ENCODE peak calls at places on chromosomes 1 and 21, in four cellular contexts. E is body of pancreas; W is CD8-positive, alpha-beta memory T cell; Z is CD4-positive, alpha-beta memory T cell. T is an unnamed sample.

GRCh38 chr1:16215882-16216753 is 3.7 kb upstream of the ARHGEF19 start:
- DNase-seq in E (peak; percentile 88), W (peak; percentile 46), Z (peak; percentile 44), T (peak; percentile 26)

GRCh38 chr1:79760521-79760920 is 754.0 kb upstream of the ADGRL4 start:
- DNase-seq in E (no peak), Z (no peak), W (no peak), T (no peak)

GRCh38 chr1:55073187-55073916 is 34.0 kb downstream of the PCSK9 start:
- DNase-seq in Z (no peak), E (no peak), W (no peak), T (no peak)

GRCh38 chr1:84946631-84947030 is 50.3 kb downstream of the MCOLN2 start:
- DNase-seq in E (no peak), W (no peak), Z (no peak), T (no peak)

GRCh38 chr1:6460349-6461236 is 5.4 kb downstream of the TNFRSF25 start:
- DNase-seq in E (no peak), W (peak; percentile 93), Z (peak; percentile 96), T (peak; percentile 98)

GRCh38 chr1:52574594-52574993 is 21.7 kb upstream of the TUT4 start:
- DNase-seq in E (no peak), W (no peak), Z (no peak), T (no peak)

GRCh38 chr1:234545512-234546386 is 64.2 kb downstream of the IRF2BP2 start:
- DNase-seq in E (peak; percentile 73), Z (no peak), W (no peak), T (no peak)

GRCh38 chr1:229117664-229118300 is 153.1 kb upstream of the RAB4A start:
- DNase-seq in E (peak; percentile 93), Z (no peak), W (no peak), T (no peak)

GRCh38 chr1:7430646-7431045 is 340.4 kb upstream of the VAMP3 start:
- DNase-seq in W (no peak), E (no peak), Z (no peak), T (no peak)

GRCh38 chr1:30685796-30686165 is 37.6 kb downstream of the MATN1 start:
- DNase-seq in W (no peak), Z (no peak), E (no peak), T (no peak)

GRCh38 chr21:44383216-44383615 is 29.8 kb downstream of the TRPM2 start:
- DNase-seq in E (no peak), Z (no peak), W (no peak), T (no peak)

GRCh38 chr1:50422946-50423669 is at the start of gene DMRTA2:
- DNase-seq in E (no peak), W (no peak), Z (no peak), T (no peak)

GRCh38 chr1:116855788-116856187 is 53.9 kb upstream of the PTGFRN start:
- DNase-seq in E (no peak), W (no peak), Z (no peak), T (no peak)

GRCh38 chr1:226104671-226105121 is 42.2 kb downstream of the H3-3A start:
- DNase-seq in E (no peak), W (no peak), Z (no peak), T (no peak)

GRCh38 chr1:203046984-203047630 is 20.8 kb downstream of the PPFIA4 start:
- DNase-seq in W (no peak), E (no peak), Z (no peak), T (no peak)

GRCh38 chr1:20682571-20683236 is 21.5 kb upstream of the DDOST start:
- DNase-seq in E (no peak), Z (no peak), W (no peak), T (no peak)

GRCh38 chr1:18114726-18115410 is 7.3 kb downstream of the IGSF21 start:
- DNase-seq in W (no peak), Z (no peak), E (no peak), T (no peak)

GRCh38 chr1:80155371-80155770 is 1148.8 kb upstream of the ADGRL4 start:
- DNase-seq in W (no peak), E (no peak), Z (no peak), T (no peak)

GRCh38 chr1:184759651-184760050 is 5.0 kb upstream of the EDEM3 start:
- DNase-seq in W (no peak), E (no peak), Z (no peak), T (no peak)

GRCh38 chr1:184757891-184758290 is 3.2 kb upstream of the EDEM3 start:
- DNase-seq in E (no peak), Z (no peak), W (no peak), T (no peak)

GRCh38 chr1:184755226-184756065 is 788 bp upstream of the EDEM3 start:
- DNase-seq in Z (no peak), E (no peak), W (no peak), T (no peak)

GRCh38 chr1:184759097-184759496 is 4.4 kb upstream of the EDEM3 start:
- DNase-seq in Z (no peak), E (no peak), W (no peak), T (no peak)

GRCh38 chr1:184757406-184757805 is 2.7 kb upstream of the EDEM3 start:
- DNase-seq in E (no peak), Z (no peak), W (no peak), T (no peak)
- H3K27ac ChIP-seq in E (no peak overlapping the region), Z (no peak overlapping the region), W (no peak overlapping the region), T (no peak overlapping the region)

DNA sequence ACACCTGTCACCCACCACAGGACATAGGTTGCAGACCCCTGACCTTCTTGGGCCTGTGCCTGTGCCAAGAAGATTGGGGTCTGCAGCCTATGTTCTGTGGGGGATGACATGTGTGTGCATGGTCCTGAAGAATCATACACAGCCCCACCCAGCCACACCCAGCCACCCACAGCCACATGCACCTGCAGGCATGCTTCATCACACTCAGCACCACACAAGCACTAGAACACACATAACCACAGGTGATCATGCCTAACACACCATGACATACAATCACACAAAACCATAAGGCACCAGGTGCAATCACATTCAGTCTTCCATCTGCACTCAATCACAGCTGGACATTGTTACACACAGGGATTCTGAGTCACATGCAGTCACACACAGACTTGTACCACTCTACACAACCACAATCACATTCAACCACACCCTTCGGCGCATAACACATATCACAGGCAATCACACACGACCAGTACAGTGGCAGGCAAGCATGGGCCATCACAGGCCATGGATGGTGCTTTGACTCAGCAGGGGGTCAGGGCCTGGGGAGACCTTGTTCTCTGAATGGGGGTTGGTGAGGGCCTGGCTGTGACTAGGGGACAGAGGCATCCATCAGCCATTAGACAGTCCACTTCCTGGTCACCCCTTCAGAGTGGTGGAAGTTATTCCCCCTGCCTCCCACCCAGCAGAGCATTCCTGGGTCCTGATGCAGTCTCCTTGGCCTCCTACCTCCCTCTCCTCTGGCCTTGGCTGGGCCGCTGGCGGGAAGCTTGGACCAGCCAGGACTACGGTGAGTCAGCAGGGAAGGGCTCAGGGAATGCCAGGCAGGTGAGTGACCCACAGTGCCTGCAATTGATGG is 44.3 kb upstream of the EPS8L3 start:
- DNase-seq in W (no peak), Z (no peak), E (no peak), T (no peak)
- H3K27ac ChIP-seq in W (no peak overlapping the region), Z (no peak overlapping the region), E (no peak overlapping the region), T (no peak overlapping the region)

GRCh38 chr1:2346691-2347408 is 44.5 kb downstream of the MORN1 start:
- DNase-seq in Z (no peak), E (no peak), W (no peak), T (no peak)
- H3K27ac ChIP-seq in Z (no peak overlapping the region), E (no peak overlapping the region), W (no peak overlapping the region), T (no peak overlapping the region)

DNA sequence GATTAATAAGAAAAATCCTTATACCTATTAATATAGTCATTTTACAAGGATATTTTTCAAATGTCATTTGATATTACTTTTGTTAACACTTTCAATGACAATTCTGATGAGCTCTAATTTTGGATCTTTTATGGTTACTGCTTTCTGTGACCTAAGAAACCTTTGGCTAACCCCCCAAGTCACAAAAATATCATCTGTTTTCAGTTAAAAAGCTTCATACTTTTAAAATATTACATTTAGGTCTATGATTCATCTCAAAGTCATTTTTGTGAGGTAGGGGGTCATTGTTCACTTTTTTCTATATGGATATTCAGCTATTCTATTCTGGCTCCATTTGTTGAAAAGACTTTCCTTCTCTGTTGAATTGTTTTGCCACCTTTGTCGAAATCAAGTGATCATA is 44.8 kb downstream of the UCHL5 start:
- DNase-seq in W (no peak), Z (no peak), E (no peak), T (no peak)
- H3K27ac ChIP-seq in W (no peak overlapping the region), Z (no peak overlapping the region), E (no peak overlapping the region), T (no peak overlapping the region)

GRCh38 chr1:167937709-167938010 is 788 bp upstream of the MPC2 start:
- DNase-seq in W (no peak), Z (no peak), E (no peak), T (no peak)
- H3K27ac ChIP-seq in W (peak overlapping the region; percentile 96), Z (peak overlapping the region; percentile 85), E (no peak overlapping the region), T (no peak overlapping the region)

GRCh38 chr21:36150192-36150711 is 6.4 kb upstream of the DOP1B start:
- DNase-seq in E (no peak), Z (no peak), W (no peak), T (no peak)
- H3K27ac ChIP-seq in E (no peak overlapping the region), Z (no peak overlapping the region), W (peak overlapping the region; percentile 33), T (no peak overlapping the region)

GRCh38 chr1:210980082-210980481 is 153.9 kb downstream of the KCNH1 start:
- DNase-seq in E (no peak), Z (no peak), W (no peak), T (no peak)

DNA sequence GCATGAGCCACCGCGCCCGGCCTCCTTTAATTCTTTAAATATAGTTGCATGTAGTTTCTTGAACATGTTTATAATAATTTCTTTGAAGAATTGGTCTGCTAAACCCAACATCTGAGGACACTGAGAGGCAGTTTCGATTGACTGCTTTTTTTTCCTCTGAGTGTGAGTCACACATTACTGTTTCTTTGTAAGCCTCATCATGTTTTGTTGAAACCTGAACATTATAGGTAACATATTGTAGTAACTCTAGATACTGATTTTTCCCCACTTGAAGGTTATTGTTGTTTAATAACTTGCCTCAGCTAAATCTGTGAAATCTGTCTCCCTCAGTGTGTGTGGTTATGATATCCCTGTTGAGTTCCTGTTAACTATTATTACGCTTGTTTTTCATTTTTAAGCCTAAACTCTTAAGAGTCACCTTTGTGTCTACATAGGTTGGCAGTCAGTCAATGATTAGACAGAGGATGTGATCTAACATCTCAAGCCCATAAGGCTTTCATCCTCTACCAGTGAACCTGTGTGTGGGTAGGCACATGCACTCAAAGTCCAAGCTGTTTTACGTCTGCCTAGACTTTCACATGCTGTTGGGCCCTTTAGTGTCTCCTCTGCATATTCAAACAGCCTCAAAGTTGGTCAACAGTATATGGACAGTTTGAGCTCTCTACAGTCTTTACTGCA is 155.5 kb downstream of the KCNH1 start:
- DNase-seq in E (no peak), W (no peak), Z (no peak), T (no peak)
- H3K27ac ChIP-seq in E (no peak overlapping the region), W (no peak overlapping the region), Z (no peak overlapping the region), T (no peak overlapping the region)

T was measured in CD4-positive, alpha-beta T cell.